ENCODE peak calls at places on chromosomes 1 and 21, in four cellular contexts. One of them, this sample, is unnamed.

GRCh38 chr1:219220945-219221344 is 47.3 kb downstream of the LYPLAL1 start:
- DNase-seq in suprapubic skin: no peak
- DNase-seq in tibial artery: no peak
- DNase-seq in neuronal stem cell: no peak
- DNase-seq in this sample: no peak

GRCh38 chr1:38992450-38993111 is 1.5 kb downstream of the AKIRIN1 start:
- DNase-seq in suprapubic skin: no peak
- DNase-seq in tibial artery: no peak
- DNase-seq in neuronal stem cell: no peak
- DNase-seq in this sample: no peak

GRCh38 chr1:116372186-116372585 is 858 bp upstream of the ATP1A1 start:
- DNase-seq in suprapubic skin: no peak
- DNase-seq in tibial artery: no peak
- DNase-seq in neuronal stem cell: no peak
- DNase-seq in this sample: no peak

GRCh38 chr1:1425753-1426495 is 4.8 kb upstream of the ANKRD65 start:
- DNase-seq in suprapubic skin: no peak
- DNase-seq in tibial artery: no peak
- DNase-seq in neuronal stem cell: no peak
- DNase-seq in this sample: no peak

GRCh38 chr1:245085508-245086095 is 69.2 kb upstream of the KIF26B start:
- DNase-seq in suprapubic skin: no peak
- DNase-seq in tibial artery: no peak
- DNase-seq in neuronal stem cell: no peak
- DNase-seq in this sample: no peak

GRCh38 chr21:33691945-33692594 is 49.8 kb downstream of the ITSN1 start:
- DNase-seq in suprapubic skin: no peak
- DNase-seq in tibial artery: no peak
- DNase-seq in neuronal stem cell: no peak
- DNase-seq in this sample: no peak

GRCh38 chr21:41425954-41426655 is at the start of gene MX1:
- DNase-seq in suprapubic skin: peak; percentile 91
- DNase-seq in tibial artery: peak; percentile 85
- DNase-seq in neuronal stem cell: no peak
- DNase-seq in this sample: peak; percentile 74

GRCh38 chr1:90963651-90964050 is 58.2 kb downstream of the ZNF644 start:
- DNase-seq in suprapubic skin: no peak
- DNase-seq in tibial artery: no peak
- DNase-seq in neuronal stem cell: no peak
- DNase-seq in this sample: no peak

GRCh38 chr1:219304227-219305226 is 130.8 kb downstream of the LYPLAL1 start:
- DNase-seq in suprapubic skin: no peak
- DNase-seq in tibial artery: peak; percentile 71
- DNase-seq in neuronal stem cell: no peak
- DNase-seq in this sample: peak; percentile 16

GRCh38 chr1:232694475-232694874 is 64.5 kb upstream of the SIPA1L2 start:
- DNase-seq in suprapubic skin: no peak
- DNase-seq in tibial artery: no peak
- DNase-seq in neuronal stem cell: no peak
- DNase-seq in this sample: no peak

GRCh38 chr1:79859212-79859948 is 852.9 kb upstream of the ADGRL4 start:
- DNase-seq in suprapubic skin: no peak
- DNase-seq in tibial artery: no peak
- DNase-seq in neuronal stem cell: no peak
- DNase-seq in this sample: no peak

GRCh38 chr1:49160677-49161076 is 384.0 kb upstream of the BEND5 start:
- DNase-seq in suprapubic skin: no peak
- DNase-seq in tibial artery: no peak
- DNase-seq in neuronal stem cell: no peak
- DNase-seq in this sample: no peak

GRCh38 chr1:157163273-157164127 is 25.3 kb upstream of the ETV3 start:
- DNase-seq in suprapubic skin: peak; percentile 7
- DNase-seq in tibial artery: peak; percentile 75
- DNase-seq in neuronal stem cell: peak; percentile 79
- DNase-seq in this sample: peak; percentile 79

GRCh38 chr1:15764269-15764764 is 5.7 kb downstream of the FBLIM1 start:
- DNase-seq in suprapubic skin: no peak
- DNase-seq in tibial artery: no peak
- DNase-seq in neuronal stem cell: no peak
- DNase-seq in this sample: peak; percentile 94

GRCh38 chr1:15760520-15761211 is 2.1 kb downstream of the FBLIM1 start:
- DNase-seq in suprapubic skin: no peak
- DNase-seq in tibial artery: peak; percentile 87
- DNase-seq in neuronal stem cell: no peak
- DNase-seq in this sample: peak; percentile 31

GRCh38 chr1:15762546-15762945 is 4.0 kb downstream of the FBLIM1 start:
- DNase-seq in suprapubic skin: no peak
- DNase-seq in tibial artery: no peak
- DNase-seq in neuronal stem cell: no peak
- DNase-seq in this sample: no peak

GRCh38 chr1:15758953-15759661 is 512 bp downstream of the FBLIM1 start:
- DNase-seq in suprapubic skin: no peak
- DNase-seq in tibial artery: no peak
- DNase-seq in neuronal stem cell: no peak
- DNase-seq in this sample: peak; percentile 40

GRCh38 chr1:15761729-15762128 is 3.1 kb downstream of the FBLIM1 start:
- DNase-seq in suprapubic skin: no peak
- DNase-seq in tibial artery: no peak
- DNase-seq in neuronal stem cell: no peak
- DNase-seq in this sample: no peak
- H3K4me1 ChIP-seq in suprapubic skin: peaks cover 68% of the 10 kb centered on the region
- H3K4me1 ChIP-seq in tibial artery: no peaks in the 10 kb centered on the region
- H3K4me1 ChIP-seq in neuronal stem cell: peaks cover 20% of the 10 kb centered on the region
- H3K4me1 ChIP-seq in this sample: peaks cover 62% of the 10 kb centered on the region

GRCh38 chr1:55070765-55071164 is 31.4 kb downstream of the PCSK9 start:
- DNase-seq in suprapubic skin: no peak
- DNase-seq in tibial artery: no peak
- DNase-seq in neuronal stem cell: no peak
- DNase-seq in this sample: no peak

GRCh38 chr1:55074455-55074854 is 35.1 kb downstream of the PCSK9 start:
- DNase-seq in suprapubic skin: no peak
- DNase-seq in tibial artery: no peak
- DNase-seq in neuronal stem cell: no peak
- DNase-seq in this sample: no peak

GRCh38 chr1:55071477-55071876 is 32.1 kb downstream of the PCSK9 start:
- DNase-seq in suprapubic skin: no peak
- DNase-seq in tibial artery: no peak
- DNase-seq in neuronal stem cell: peak; percentile 43
- DNase-seq in this sample: no peak

GRCh38 chr1:55076356-55076755 is 37.0 kb downstream of the PCSK9 start:
- DNase-seq in suprapubic skin: no peak
- DNase-seq in tibial artery: no peak
- DNase-seq in neuronal stem cell: no peak
- DNase-seq in this sample: no peak

DNA sequence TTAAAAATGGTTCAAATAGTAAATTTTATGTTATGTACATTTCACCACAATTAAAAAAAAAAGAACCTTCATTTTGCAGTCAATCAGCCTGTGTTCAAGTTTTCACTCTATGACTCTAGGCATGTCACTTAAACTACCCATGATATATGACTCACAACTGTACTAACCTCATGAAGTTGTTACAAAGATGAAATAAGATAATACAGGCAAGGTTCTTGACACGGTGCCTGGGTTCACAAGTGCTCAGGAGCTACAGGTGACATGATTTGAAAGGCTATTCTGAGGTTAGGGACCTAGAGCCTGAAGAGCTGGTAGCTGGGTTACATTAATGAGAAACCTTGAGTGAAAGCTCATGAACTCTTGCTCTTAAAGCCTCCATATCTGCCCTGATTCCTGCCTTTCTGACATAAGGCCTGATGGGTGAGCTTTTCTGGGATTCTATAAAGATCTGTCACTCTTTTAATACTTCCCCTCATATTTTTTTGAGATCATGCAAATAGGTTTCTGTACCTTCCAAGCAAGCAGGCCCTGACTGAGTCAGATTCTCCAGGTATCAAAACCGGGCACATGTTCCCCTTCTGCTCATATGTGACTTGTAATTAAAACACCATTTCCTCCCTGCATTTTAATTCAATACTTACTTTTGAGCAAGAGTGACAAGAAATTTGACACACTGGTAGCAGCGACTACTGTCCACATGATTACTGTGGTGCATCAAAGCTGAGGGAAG is 34.0 kb downstream of the PCSK9 start:
- DNase-seq in suprapubic skin: no peak
- DNase-seq in tibial artery: no peak
- DNase-seq in neuronal stem cell: no peak
- DNase-seq in this sample: no peak
- H3K36me3 ChIP-seq in suprapubic skin: peaks cover 100% of the 10 kb centered on the region
- H3K36me3 ChIP-seq in tibial artery: peaks cover 100% of the 10 kb centered on the region
- H3K36me3 ChIP-seq in neuronal stem cell: peaks cover 98% of the 10 kb centered on the region
- H3K36me3 ChIP-seq in this sample: peaks cover 45% of the 10 kb centered on the region

GRCh38 chr1:73593804-73594203 is 604.2 kb downstream of the LRRIQ3 start:
- DNase-seq in suprapubic skin: no peak
- DNase-seq in tibial artery: no peak
- DNase-seq in neuronal stem cell: no peak
- DNase-seq in this sample: no peak
- H3K27ac ChIP-seq in suprapubic skin: peak overlapping the region; percentile 50
- H3K27ac ChIP-seq in tibial artery: peak overlapping the region; percentile 53
- H3K27ac ChIP-seq in neuronal stem cell: no peak overlapping the region
- H3K27ac ChIP-seq in this sample: peak overlapping the region; percentile 55

GRCh38 chr1:69058454-69058853 is 509.3 kb upstream of the LRRC7 start:
- DNase-seq in suprapubic skin: no peak
- DNase-seq in tibial artery: no peak
- DNase-seq in neuronal stem cell: no peak
- DNase-seq in this sample: no peak

DNA sequence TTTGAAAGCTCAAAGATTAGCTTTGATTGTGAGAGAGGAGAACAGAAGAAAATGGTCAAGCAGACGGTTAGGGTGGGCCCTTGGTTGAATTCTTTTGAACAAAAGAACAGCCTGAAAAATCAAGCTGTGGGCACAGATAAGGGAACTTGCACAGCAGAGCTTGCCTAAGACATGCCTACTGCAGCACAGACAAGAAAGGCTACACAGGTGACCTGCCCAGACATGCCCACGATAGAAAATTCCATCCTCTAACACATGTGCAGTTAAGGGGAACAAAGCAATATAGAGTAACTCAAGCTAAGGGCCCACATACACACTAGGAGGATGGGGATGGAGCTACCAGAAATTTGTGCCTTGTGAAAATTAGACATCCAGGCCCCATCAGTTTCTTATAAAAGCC is 512.5 kb upstream of the LRRC7 start:
- DNase-seq in suprapubic skin: no peak
- DNase-seq in tibial artery: no peak
- DNase-seq in neuronal stem cell: no peak
- DNase-seq in this sample: no peak
- H3K4me1 ChIP-seq in suprapubic skin: no peaks in the 10 kb centered on the region
- H3K4me1 ChIP-seq in tibial artery: no peaks in the 10 kb centered on the region
- H3K4me1 ChIP-seq in neuronal stem cell: no peaks in the 10 kb centered on the region
- H3K4me1 ChIP-seq in this sample: no peaks in the 10 kb centered on the region

DNA sequence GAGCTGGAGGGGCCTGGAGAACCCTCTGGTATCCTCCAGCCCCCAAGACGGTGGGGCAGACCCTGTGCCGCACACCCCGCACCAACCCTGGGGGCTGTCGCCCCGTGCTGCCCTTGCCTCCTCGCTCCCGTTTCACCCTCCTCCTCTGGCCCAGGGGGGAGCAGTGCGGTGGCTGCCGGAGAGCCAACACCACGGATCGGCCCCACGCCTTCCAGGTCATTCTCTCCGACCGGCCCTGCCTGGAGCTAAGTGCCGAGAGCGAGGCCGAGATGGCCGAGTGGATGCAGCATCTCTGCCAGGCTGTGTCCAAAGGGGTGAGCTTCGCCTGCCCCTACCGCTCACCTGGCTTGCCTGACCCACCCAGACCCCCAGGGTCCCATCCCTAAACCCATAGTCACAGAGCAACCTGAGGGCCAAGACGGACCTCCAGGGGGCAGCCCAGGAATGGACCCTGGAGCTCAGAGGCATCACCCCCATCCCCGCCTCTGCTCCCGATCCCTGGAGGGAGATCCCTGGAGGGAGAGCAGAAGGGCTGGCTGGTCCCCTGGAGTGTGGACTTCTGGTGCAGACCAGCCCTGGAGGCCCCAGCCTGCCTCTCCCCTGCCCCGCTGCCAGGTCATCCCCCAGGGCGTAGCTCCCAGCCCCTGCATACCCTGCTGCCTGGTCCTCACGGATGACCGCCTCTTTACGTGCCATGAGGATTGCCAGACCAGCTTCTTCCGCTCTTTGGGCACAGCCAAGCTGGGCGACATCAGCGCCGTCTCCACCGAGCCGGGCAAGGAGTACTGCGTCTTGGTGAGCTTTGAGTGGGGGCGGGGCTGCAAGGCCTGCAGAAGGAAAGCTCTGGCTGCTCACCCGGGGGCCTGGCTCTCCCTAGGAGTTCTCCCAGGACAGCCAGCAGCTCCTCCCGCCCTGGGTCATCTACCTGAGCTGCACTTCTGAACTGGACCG is 4.0 kb upstream of the SLC25A34 start:
- DNase-seq in suprapubic skin: no peak
- DNase-seq in tibial artery: no peak
- DNase-seq in neuronal stem cell: no peak
- DNase-seq in this sample: no peak
- H3K36me3 ChIP-seq in suprapubic skin: peaks cover 79% of the 10 kb centered on the region
- H3K36me3 ChIP-seq in tibial artery: peaks cover 86% of the 10 kb centered on the region
- H3K36me3 ChIP-seq in neuronal stem cell: peaks cover 83% of the 10 kb centered on the region
- H3K36me3 ChIP-seq in this sample: peaks cover 15% of the 10 kb centered on the region

GRCh38 chr1:160658162-160658955 is 11.5 kb upstream of the SLAMF1 start:
- DNase-seq in suprapubic skin: no peak
- DNase-seq in tibial artery: no peak
- DNase-seq in neuronal stem cell: no peak
- DNase-seq in this sample: no peak
- H3K27ac ChIP-seq in suprapubic skin: no peak overlapping the region
- H3K27ac ChIP-seq in tibial artery: no peak overlapping the region
- H3K27ac ChIP-seq in neuronal stem cell: no peak overlapping the region
- H3K27ac ChIP-seq in this sample: no peak overlapping the region

DNA sequence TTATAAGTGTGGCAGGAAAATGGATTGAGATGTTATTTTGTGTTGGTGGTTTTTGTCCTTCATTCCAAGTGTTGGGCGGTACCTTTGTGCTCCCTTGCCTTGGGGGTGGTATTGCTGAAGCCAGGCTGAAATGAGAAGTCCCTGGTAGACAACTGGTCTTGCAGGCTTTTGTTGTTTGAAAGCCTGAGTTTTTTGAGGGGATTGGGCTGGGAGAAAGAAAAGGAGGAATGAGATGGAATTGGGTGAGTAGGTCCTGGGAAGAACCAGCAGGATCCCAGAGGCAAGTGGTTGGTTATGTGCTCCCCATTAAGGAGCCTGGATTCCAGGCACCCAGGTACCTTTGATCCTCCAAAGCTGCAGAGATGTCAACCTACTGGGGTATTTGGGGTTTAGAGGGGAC is 93.7 kb upstream of the SLC2A1 start:
- DNase-seq in suprapubic skin: no peak
- DNase-seq in tibial artery: no peak
- DNase-seq in neuronal stem cell: no peak
- DNase-seq in this sample: no peak
- H3K4me1 ChIP-seq in suprapubic skin: peaks cover 39% of the 10 kb centered on the region
- H3K4me1 ChIP-seq in tibial artery: no peaks in the 10 kb centered on the region
- H3K4me1 ChIP-seq in neuronal stem cell: no peaks in the 10 kb centered on the region
- H3K4me1 ChIP-seq in this sample: no peaks in the 10 kb centered on the region

GRCh38 chr1:69929278-69930057 is 275.9 kb downstream of the LRRC40 start:
- DNase-seq in suprapubic skin: no peak
- DNase-seq in tibial artery: no peak
- DNase-seq in neuronal stem cell: no peak
- DNase-seq in this sample: no peak
- H3K36me3 ChIP-seq in suprapubic skin: no peaks in the 10 kb centered on the region
- H3K36me3 ChIP-seq in tibial artery: no peaks in the 10 kb centered on the region
- H3K36me3 ChIP-seq in neuronal stem cell: no peaks in the 10 kb centered on the region
- H3K36me3 ChIP-seq in this sample: no peaks in the 10 kb centered on the region